ENCODE peak calls at places on chromosome 6, in six cellular contexts. One of them, this sample, is unnamed.

GRCh38 chr6:153103256-153103655 is 27.8 kb downstream of the RGS17 start:
- DNase-seq in fibroblast of lung: no peak
- DNase-seq in posterior vena cava: no peak
- DNase-seq in H7: no peak
- DNase-seq in HL-60: no peak
- DNase-seq in T-helper 2 cell: no peak
- DNase-seq in this sample: no peak

GRCh38 chr6:137136065-137136464 is 37.4 kb downstream of the IL22RA2 start:
- DNase-seq in fibroblast of lung: peak; percentile 14
- DNase-seq in posterior vena cava: no peak
- DNase-seq in H7: no peak
- DNase-seq in HL-60: peak; percentile 8
- DNase-seq in T-helper 2 cell: no peak
- DNase-seq in this sample: no peak

GRCh38 chr6:159875194-159875593 is 15.6 kb upstream of the MAS1 start:
- DNase-seq in fibroblast of lung: no peak
- DNase-seq in posterior vena cava: no peak
- DNase-seq in H7: peak; percentile 67
- DNase-seq in HL-60: no peak
- DNase-seq in T-helper 2 cell: no peak
- DNase-seq in this sample: no peak

GRCh38 chr6:35343092-35343834 is 905 bp downstream of the PPARD start:
- DNase-seq in fibroblast of lung: peak; percentile 38
- DNase-seq in posterior vena cava: peak; percentile 89
- DNase-seq in H7: no peak
- DNase-seq in HL-60: no peak
- DNase-seq in T-helper 2 cell: no peak
- DNase-seq in this sample: peak; percentile 86

GRCh38 chr6:26613717-26614683 is 17.2 kb downstream of the ABT1 start:
- DNase-seq in fibroblast of lung: no peak
- DNase-seq in posterior vena cava: no peak
- DNase-seq in H7: peak; percentile 83
- DNase-seq in HL-60: no peak
- DNase-seq in T-helper 2 cell: no peak
- DNase-seq in this sample: no peak

GRCh38 chr6:153963352-153963751 is 75.7 kb upstream of the OPRM1 start:
- DNase-seq in fibroblast of lung: no peak
- DNase-seq in posterior vena cava: no peak
- DNase-seq in H7: no peak
- DNase-seq in HL-60: no peak
- DNase-seq in T-helper 2 cell: no peak
- DNase-seq in this sample: no peak

GRCh38 chr6:157269261-157269794 is 54.0 kb downstream of the TMEM242 start:
- DNase-seq in fibroblast of lung: peak; percentile 39
- DNase-seq in posterior vena cava: peak; percentile 94
- DNase-seq in H7: no peak
- DNase-seq in HL-60: no peak
- DNase-seq in T-helper 2 cell: no peak
- DNase-seq in this sample: peak; percentile 78

GRCh38 chr6:165055231-165055630 is 254.2 kb downstream of the C6orf118 start:
- DNase-seq in fibroblast of lung: no peak
- DNase-seq in posterior vena cava: no peak
- DNase-seq in H7: no peak
- DNase-seq in HL-60: no peak
- DNase-seq in T-helper 2 cell: no peak
- DNase-seq in this sample: no peak

GRCh38 chr6:43492673-43493072 is 15.3 kb downstream of the TJAP1 start:
- DNase-seq in fibroblast of lung: no peak
- DNase-seq in posterior vena cava: no peak
- DNase-seq in H7: peak; percentile 76
- DNase-seq in HL-60: no peak
- DNase-seq in T-helper 2 cell: no peak
- DNase-seq in this sample: no peak

GRCh38 chr6:13012977-13013680 is 296.6 kb downstream of the PHACTR1 start:
- DNase-seq in fibroblast of lung: no peak
- DNase-seq in posterior vena cava: peak; percentile 82
- DNase-seq in H7: no peak
- DNase-seq in HL-60: no peak
- DNase-seq in T-helper 2 cell: no peak
- DNase-seq in this sample: no peak

GRCh38 chr6:113586966-113587699 is 270.0 kb upstream of the MARCKS start:
- DNase-seq in fibroblast of lung: no peak
- DNase-seq in posterior vena cava: no peak
- DNase-seq in H7: peak; percentile 35
- DNase-seq in HL-60: no peak
- DNase-seq in T-helper 2 cell: no peak
- DNase-seq in this sample: no peak

GRCh38 chr6:17493286-17493685 is 99.9 kb downstream of the CAP2 start:
- DNase-seq in fibroblast of lung: peak; percentile 72
- DNase-seq in posterior vena cava: no peak
- DNase-seq in H7: no peak
- DNase-seq in HL-60: no peak
- DNase-seq in T-helper 2 cell: no peak
- DNase-seq in this sample: no peak

GRCh38 chr6:169391473-169392071 is 137.9 kb upstream of the THBS2 start:
- DNase-seq in fibroblast of lung: peak; percentile 16
- DNase-seq in posterior vena cava: no peak
- DNase-seq in H7: no peak
- DNase-seq in HL-60: no peak
- DNase-seq in T-helper 2 cell: no peak
- DNase-seq in this sample: no peak

GRCh38 chr6:106390088-106390487 is 29.6 kb downstream of the CRYBG1 start:
- DNase-seq in fibroblast of lung: no peak
- DNase-seq in posterior vena cava: no peak
- DNase-seq in H7: no peak
- DNase-seq in HL-60: no peak
- DNase-seq in T-helper 2 cell: no peak
- DNase-seq in this sample: no peak

GRCh38 chr6:7758456-7758855 is 32.6 kb downstream of the BMP6 start:
- DNase-seq in fibroblast of lung: peak; percentile 55
- DNase-seq in posterior vena cava: no peak
- DNase-seq in H7: no peak
- DNase-seq in HL-60: no peak
- DNase-seq in T-helper 2 cell: no peak
- DNase-seq in this sample: no peak

GRCh38 chr6:19035454-19035853 is 648.3 kb downstream of the RNF144B start:
- DNase-seq in fibroblast of lung: no peak
- DNase-seq in posterior vena cava: no peak
- DNase-seq in H7: no peak
- DNase-seq in HL-60: no peak
- DNase-seq in T-helper 2 cell: no peak
- DNase-seq in this sample: no peak

GRCh38 chr6:55265409-55266114 is 61.7 kb upstream of the GFRAL start:
- DNase-seq in fibroblast of lung: no peak
- DNase-seq in posterior vena cava: no peak
- DNase-seq in H7: no peak
- DNase-seq in HL-60: no peak
- DNase-seq in T-helper 2 cell: no peak
- DNase-seq in this sample: no peak

GRCh38 chr6:107113460-107114212 is 1.7 kb downstream of the BEND3 start:
- DNase-seq in fibroblast of lung: no peak
- DNase-seq in posterior vena cava: no peak
- DNase-seq in H7: no peak
- DNase-seq in HL-60: no peak
- DNase-seq in T-helper 2 cell: no peak
- DNase-seq in this sample: no peak

GRCh38 chr6:42498473-42499128 is 46.9 kb upstream of the TRERF1 start:
- DNase-seq in fibroblast of lung: no peak
- DNase-seq in posterior vena cava: no peak
- DNase-seq in H7: no peak
- DNase-seq in HL-60: no peak
- DNase-seq in T-helper 2 cell: no peak
- DNase-seq in this sample: no peak

GRCh38 chr6:167700199-167700598 is 126.5 kb upstream of the AFDN start:
- DNase-seq in fibroblast of lung: no peak
- DNase-seq in posterior vena cava: no peak
- DNase-seq in H7: no peak
- DNase-seq in HL-60: no peak
- DNase-seq in T-helper 2 cell: no peak
- DNase-seq in this sample: peak; percentile 62

GRCh38 chr6:111283707-111284106 is 196.4 kb downstream of the SLC16A10 start:
- DNase-seq in fibroblast of lung: no peak
- DNase-seq in posterior vena cava: no peak
- DNase-seq in H7: no peak
- DNase-seq in HL-60: no peak
- DNase-seq in T-helper 2 cell: no peak
- DNase-seq in this sample: no peak

GRCh38 chr6:39338406-39338805 is 15.9 kb upstream of the KCNK16 start:
- DNase-seq in fibroblast of lung: no peak
- DNase-seq in posterior vena cava: no peak
- DNase-seq in H7: no peak
- DNase-seq in HL-60: no peak
- DNase-seq in T-helper 2 cell: no peak
- DNase-seq in this sample: no peak

GRCh38 chr6:134152767-134153485 is 100.5 kb upstream of the SLC2A12 start:
- DNase-seq in fibroblast of lung: no peak
- DNase-seq in posterior vena cava: peak; percentile 36
- DNase-seq in H7: no peak
- DNase-seq in HL-60: no peak
- DNase-seq in T-helper 2 cell: no peak
- DNase-seq in this sample: no peak

GRCh38 chr6:28274888-28275287 is 6.5 kb upstream of the PGBD1 start:
- DNase-seq in fibroblast of lung: no peak
- DNase-seq in posterior vena cava: no peak
- DNase-seq in H7: no peak
- DNase-seq in HL-60: no peak
- DNase-seq in T-helper 2 cell: no peak
- DNase-seq in this sample: no peak

GRCh38 chr6:105519954-105520353 is 117.1 kb upstream of the PREP start:
- DNase-seq in fibroblast of lung: peak; percentile 12
- DNase-seq in posterior vena cava: no peak
- DNase-seq in H7: no peak
- DNase-seq in HL-60: no peak
- DNase-seq in T-helper 2 cell: no peak
- DNase-seq in this sample: no peak

GRCh38 chr6:142279350-142280180 is 22.2 kb upstream of the ADGRG6 start:
- DNase-seq in fibroblast of lung: peak; percentile 43
- DNase-seq in posterior vena cava: no peak
- DNase-seq in H7: no peak
- DNase-seq in HL-60: no peak
- DNase-seq in T-helper 2 cell: no peak
- DNase-seq in this sample: no peak

GRCh38 chr6:37691904-37692806 is 5.5 kb downstream of the MDGA1 start:
- DNase-seq in fibroblast of lung: peak; percentile 51
- DNase-seq in posterior vena cava: peak; percentile 90
- DNase-seq in H7: peak; percentile 96
- DNase-seq in HL-60: no peak
- DNase-seq in T-helper 2 cell: peak; percentile 46
- DNase-seq in this sample: peak; percentile 94

GRCh38 chr6:99492137-99492536 is 23.1 kb downstream of the USP45 start:
- DNase-seq in fibroblast of lung: no peak
- DNase-seq in posterior vena cava: no peak
- DNase-seq in H7: no peak
- DNase-seq in HL-60: no peak
- DNase-seq in T-helper 2 cell: no peak
- DNase-seq in this sample: no peak

GRCh38 chr6:125636671-125637070 is 112.8 kb upstream of the HEY2 start:
- DNase-seq in fibroblast of lung: no peak
- DNase-seq in posterior vena cava: no peak
- DNase-seq in H7: no peak
- DNase-seq in HL-60: no peak
- DNase-seq in T-helper 2 cell: no peak
- DNase-seq in this sample: no peak

GRCh38 chr6:36670271-36670670 is 8.2 kb upstream of the CDKN1A start:
- DNase-seq in fibroblast of lung: no peak
- DNase-seq in posterior vena cava: no peak
- DNase-seq in H7: no peak
- DNase-seq in HL-60: no peak
- DNase-seq in T-helper 2 cell: no peak
- DNase-seq in this sample: no peak

This sample was measured in spleen.